ENCODE peak calls at places on chromosomes 2 and 18, in five cellular contexts. One of them, this sample, is unnamed.

GRCh38 chr2:26521054-26521912 is 43.4 kb upstream of the OTOF start:
- DNase-seq in naive B cell: no peak
- DNase-seq in iPS DF 6.9: peak
- DNase-seq in activated CD4-positive, alpha-beta T cell treated with anti-CD3 and anti-CD28 coated beads, Interleukin-2, amount 50 U/mL, for 4 hours: no peak
- DNase-seq in fibroblast of mammary gland: peak
- DNase-seq in this sample: peak

GRCh38 chr18:79517322-79517721 is 121.6 kb downstream of the NFATC1 start:
- DNase-seq in naive B cell: no peak
- DNase-seq in iPS DF 6.9: no peak
- DNase-seq in activated CD4-positive, alpha-beta T cell treated with anti-CD3 and anti-CD28 coated beads, Interleukin-2, amount 50 U/mL, for 4 hours: no peak
- DNase-seq in fibroblast of mammary gland: no peak
- DNase-seq in this sample: no peak

GRCh38 chr2:28993211-28993960 is 12.3 kb downstream of the TOGARAM2 start:
- DNase-seq in naive B cell: no peak
- DNase-seq in iPS DF 6.9: no peak
- DNase-seq in activated CD4-positive, alpha-beta T cell treated with anti-CD3 and anti-CD28 coated beads, Interleukin-2, amount 50 U/mL, for 4 hours: no peak
- DNase-seq in fibroblast of mammary gland: no peak
- DNase-seq in this sample: no peak

GRCh38 chr2:69309336-69310048 is 77.5 kb downstream of the GFPT1 start:
- DNase-seq in naive B cell: no peak
- DNase-seq in iPS DF 6.9: no peak
- DNase-seq in activated CD4-positive, alpha-beta T cell treated with anti-CD3 and anti-CD28 coated beads, Interleukin-2, amount 50 U/mL, for 4 hours: no peak
- DNase-seq in fibroblast of mammary gland: no peak
- DNase-seq in this sample: peak

GRCh38 chr2:59066787-59067399 is 825.8 kb upstream of the FANCL start:
- DNase-seq in naive B cell: no peak
- DNase-seq in iPS DF 6.9: no peak
- DNase-seq in activated CD4-positive, alpha-beta T cell treated with anti-CD3 and anti-CD28 coated beads, Interleukin-2, amount 50 U/mL, for 4 hours: no peak
- DNase-seq in fibroblast of mammary gland: no peak
- DNase-seq in this sample: no peak

GRCh38 chr2:75574106-75574505 is 13.4 kb upstream of the EVA1A start:
- DNase-seq in naive B cell: no peak
- DNase-seq in iPS DF 6.9: no peak
- DNase-seq in activated CD4-positive, alpha-beta T cell treated with anti-CD3 and anti-CD28 coated beads, Interleukin-2, amount 50 U/mL, for 4 hours: no peak
- DNase-seq in fibroblast of mammary gland: no peak
- DNase-seq in this sample: no peak

GRCh38 chr18:5155180-5155906 is 41.7 kb downstream of the AKAIN1 start:
- DNase-seq in naive B cell: no peak
- DNase-seq in iPS DF 6.9: no peak
- DNase-seq in activated CD4-positive, alpha-beta T cell treated with anti-CD3 and anti-CD28 coated beads, Interleukin-2, amount 50 U/mL, for 4 hours: no peak
- DNase-seq in fibroblast of mammary gland: no peak
- DNase-seq in this sample: no peak

GRCh38 chr2:239290618-239291504 is 110.0 kb downstream of the HDAC4 start:
- DNase-seq in naive B cell: no peak
- DNase-seq in iPS DF 6.9: no peak
- DNase-seq in activated CD4-positive, alpha-beta T cell treated with anti-CD3 and anti-CD28 coated beads, Interleukin-2, amount 50 U/mL, for 4 hours: no peak
- DNase-seq in fibroblast of mammary gland: peak
- DNase-seq in this sample: no peak

GRCh38 chr2:119367472-119368099 is 809 bp downstream of the DBI start:
- DNase-seq in naive B cell: peak
- DNase-seq in iPS DF 6.9: no peak
- DNase-seq in activated CD4-positive, alpha-beta T cell treated with anti-CD3 and anti-CD28 coated beads, Interleukin-2, amount 50 U/mL, for 4 hours: peak
- DNase-seq in fibroblast of mammary gland: peak
- DNase-seq in this sample: peak

GRCh38 chr2:234676109-234676858 is 179.4 kb upstream of the ARL4C start:
- DNase-seq in naive B cell: no peak
- DNase-seq in iPS DF 6.9: no peak
- DNase-seq in activated CD4-positive, alpha-beta T cell treated with anti-CD3 and anti-CD28 coated beads, Interleukin-2, amount 50 U/mL, for 4 hours: no peak
- DNase-seq in fibroblast of mammary gland: no peak
- DNase-seq in this sample: no peak

GRCh38 chr2:119436993-119437772 is 5.5 kb downstream of the TMEM37 start:
- DNase-seq in naive B cell: no peak
- DNase-seq in iPS DF 6.9: no peak
- DNase-seq in activated CD4-positive, alpha-beta T cell treated with anti-CD3 and anti-CD28 coated beads, Interleukin-2, amount 50 U/mL, for 4 hours: no peak
- DNase-seq in fibroblast of mammary gland: no peak
- DNase-seq in this sample: no peak

GRCh38 chr18:8375269-8375668 is 234.0 kb upstream of the RAB12 start:
- DNase-seq in naive B cell: no peak
- DNase-seq in iPS DF 6.9: no peak
- DNase-seq in activated CD4-positive, alpha-beta T cell treated with anti-CD3 and anti-CD28 coated beads, Interleukin-2, amount 50 U/mL, for 4 hours: no peak
- DNase-seq in fibroblast of mammary gland: no peak
- DNase-seq in this sample: no peak

GRCh38 chr18:14919666-14920065 is 171.7 kb downstream of the ANKRD30B start:
- DNase-seq in naive B cell: no peak
- DNase-seq in iPS DF 6.9: no peak
- DNase-seq in activated CD4-positive, alpha-beta T cell treated with anti-CD3 and anti-CD28 coated beads, Interleukin-2, amount 50 U/mL, for 4 hours: no peak
- DNase-seq in fibroblast of mammary gland: no peak
- DNase-seq in this sample: no peak

GRCh38 chr18:43485565-43485964 is 208.3 kb upstream of the SYT4 start:
- DNase-seq in naive B cell: no peak
- DNase-seq in iPS DF 6.9: no peak
- DNase-seq in activated CD4-positive, alpha-beta T cell treated with anti-CD3 and anti-CD28 coated beads, Interleukin-2, amount 50 U/mL, for 4 hours: no peak
- DNase-seq in fibroblast of mammary gland: no peak
- DNase-seq in this sample: no peak

GRCh38 chr2:674319-674985 is 2.8 kb downstream of the TMEM18 start:
- DNase-seq in naive B cell: no peak
- DNase-seq in iPS DF 6.9: no peak
- DNase-seq in activated CD4-positive, alpha-beta T cell treated with anti-CD3 and anti-CD28 coated beads, Interleukin-2, amount 50 U/mL, for 4 hours: no peak
- DNase-seq in fibroblast of mammary gland: peak
- DNase-seq in this sample: peak

GRCh38 chr2:223560704-223561435 is 41.3 kb downstream of the SCG2 start:
- DNase-seq in naive B cell: no peak
- DNase-seq in iPS DF 6.9: no peak
- DNase-seq in activated CD4-positive, alpha-beta T cell treated with anti-CD3 and anti-CD28 coated beads, Interleukin-2, amount 50 U/mL, for 4 hours: no peak
- DNase-seq in fibroblast of mammary gland: peak
- DNase-seq in this sample: no peak